ENCODE peak calls at places on chromosomes 4 and X, in four cellular contexts. Y is SK-N-SH, Q is WTC11, L is K562. A is an unnamed sample.

GRCh38 chrX:112874140-112874539 is 33.5 kb upstream of the AMOT start:
- DNase-seq in Y (no peak), Q (no peak), L (no peak), A (no peak)

GRCh38 chrX:66676413-66676812 is 37.5 kb upstream of the EDA2R start:
- DNase-seq in Y (no peak), Q (no peak), L (no peak), A (no peak)

GRCh38 chr4:104751468-104751867 is 256.8 kb upstream of the CXXC4 start:
- DNase-seq in Y (no peak), Q (no peak), L (no peak), A (no peak)

GRCh38 chr4:125483278-125483677 is 168.5 kb downstream of the FAT4 start:
- DNase-seq in Y (no peak), Q (no peak), L (no peak), A (no peak)

GRCh38 chr4:84639143-84639542 is 56.2 kb downstream of the CDS1 start:
- DNase-seq in Y (no peak), Q (no peak), L (no peak), A (no peak)

GRCh38 chr4:109574443-109574850 is 14.4 kb downstream of the MCUB start:
- DNase-seq in Y (no peak), Q (no peak), L (peak), A (no peak)

GRCh38 chr4:24394041-24394440 is 190.3 kb downstream of the DHX15 start:
- DNase-seq in Y (no peak), Q (no peak), L (no peak), A (no peak)

GRCh38 chr4:125317526-125317880 is 2.7 kb downstream of the FAT4 start:
- DNase-seq in Y (peak), Q (peak), L (no peak), A (no peak)

GRCh38 chr4:157804169-157804543 is 368.7 kb downstream of the GASK1B start:
- DNase-seq in Y (peak), Q (no peak), L (no peak), A (no peak)

GRCh38 chr4:47669946-47670345 is 167.9 kb downstream of the CORIN start:
- DNase-seq in Y (no peak), Q (no peak), L (no peak), A (no peak)

GRCh38 chr4:139736661-139737060 is 71.0 kb downstream of the MGST2 start:
- DNase-seq in Y (no peak), Q (no peak), L (no peak), A (no peak)

GRCh38 chrX:150446995-150447394 is 83.9 kb downstream of the MAMLD1 start:
- DNase-seq in Y (no peak), Q (no peak), L (no peak), A (no peak)

GRCh38 chrX:38575888-38576287 is 14.5 kb downstream of the TSPAN7 start:
- DNase-seq in Y (no peak), Q (no peak), L (no peak), A (no peak)

GRCh38 chr4:73682508-73682907 is 57.9 kb upstream of the CXCL8 start:
- DNase-seq in Y (no peak), Q (no peak), L (no peak), A (no peak)

GRCh38 chrX:49988128-49988527 is 65.7 kb downstream of the CLCN5 start:
- DNase-seq in Y (no peak), Q (no peak), L (no peak), A (no peak)

GRCh38 chrX:45614853-45615252 is 414.2 kb upstream of the DIPK2B start:
- DNase-seq in Y (no peak), Q (no peak), L (no peak), A (no peak)

GRCh38 chr4:48766393-48766792 is 13.7 kb downstream of the FRYL start:
- DNase-seq in Y (no peak), Q (no peak), L (no peak), A (no peak)

GRCh38 chr4:151304755-151305154 is 20.6 kb downstream of the SH3D19 start:
- DNase-seq in Y (no peak), Q (no peak), L (no peak), A (no peak)

GRCh38 chrX:130100180-130100579 is 10.1 kb downstream of the ELF4 start:
- DNase-seq in Y (no peak), Q (no peak), L (peak), A (no peak)

GRCh38 chrX:66638591-66639500 is at the start of gene EDA2R:
- DNase-seq in Y (peak), Q (peak), L (no peak), A (peak)

GRCh38 chr4:120052840-120053239 is 13.8 kb downstream of the MAD2L1 start:
- DNase-seq in Y (no peak), Q (no peak), L (no peak), A (no peak)

GRCh38 chrX:135477576-135477975 is 42.9 kb upstream of the INTS6L start:
- DNase-seq in Y (peak), Q (peak), L (peak), A (no peak)

GRCh38 chrX:51697397-51697796 is 12.9 kb upstream of the CENPVL1 start:
- DNase-seq in Y (no peak), Q (no peak), L (no peak), A (no peak)

GRCh38 chr4:63787326-63787725 is 621.9 kb downstream of the TECRL start:
- DNase-seq in Y (no peak), Q (no peak), L (no peak), A (no peak)

GRCh38 chr4:150297861-150298474 is 219.7 kb downstream of the DCLK2 start:
- DNase-seq in Y (peak), Q (peak), L (peak), A (peak)

GRCh38 chrX:3501833-3502535 is 155.5 kb upstream of the MXRA5 start:
- DNase-seq in Y (no peak), Q (no peak), L (no peak), A (no peak)

GRCh38 chr4:128858875-128859696 is 49.6 kb downstream of the JADE1 start:
- DNase-seq in Y (no peak), Q (no peak), L (no peak), A (no peak)

GRCh38 chr4:165326831-165327210 is 648 bp upstream of the MSMO1 start:
- DNase-seq in Y (peak), Q (peak), L (peak), A (no peak)

GRCh38 chrX:10901290-10901633 is 209.9 kb upstream of the HCCS start:
- DNase-seq in Y (no peak), Q (no peak), L (no peak), A (no peak)

GRCh38 chr4:2537011-2537830 is 774 bp downstream of the FAM193A start:
- DNase-seq in Y (peak), Q (peak), L (peak), A (no peak)

GRCh38 chr4:74047152-74047551 is 8.7 kb upstream of the CXCL3 start:
- DNase-seq in Y (no peak), Q (no peak), L (no peak), A (no peak)

GRCh38 chr4:152831416-152831815 is 51.7 kb downstream of the ARFIP1 start:
- DNase-seq in Y (no peak), Q (no peak), L (no peak), A (no peak)

GRCh38 chr4:23779839-23780238 is 110.0 kb downstream of the PPARGC1A start:
- DNase-seq in Y (peak), Q (no peak), L (no peak), A (no peak)

GRCh38 chr4:183175631-183176232 is 76.7 kb downstream of the WWC2 start:
- DNase-seq in Y (no peak), Q (no peak), L (no peak), A (no peak)

GRCh38 chr4:151004222-151004621 is 10.9 kb downstream of the LRBA start:
- DNase-seq in Y (no peak), Q (no peak), L (no peak), A (no peak)

GRCh38 chr4:54908744-54909143 is 216.7 kb downstream of the KDR start:
- DNase-seq in Y (no peak), Q (no peak), L (no peak), A (no peak)

GRCh38 chr4:6932475-6932874 is 22.8 kb downstream of the TBC1D14 start:
- DNase-seq in Y (no peak), Q (no peak), L (no peak), A (no peak)

GRCh38 chr4:41934813-41935651 is at the start of gene TMEM33:
- DNase-seq in Y (peak), Q (peak), L (peak), A (peak)

GRCh38 chrX:127947450-127947849 is 104.8 kb downstream of the ACTRT1 start:
- DNase-seq in Y (no peak), Q (no peak), L (no peak), A (no peak)

GRCh38 chr4:8235686-8236085 is 33.9 kb upstream of the HTRA3 start:
- DNase-seq in Y (no peak), Q (no peak), L (no peak), A (no peak)
- TF ChIP-seq USF1 in Y (no peak), Q (no peak), L (no peak), A (no peak)

DNA sequence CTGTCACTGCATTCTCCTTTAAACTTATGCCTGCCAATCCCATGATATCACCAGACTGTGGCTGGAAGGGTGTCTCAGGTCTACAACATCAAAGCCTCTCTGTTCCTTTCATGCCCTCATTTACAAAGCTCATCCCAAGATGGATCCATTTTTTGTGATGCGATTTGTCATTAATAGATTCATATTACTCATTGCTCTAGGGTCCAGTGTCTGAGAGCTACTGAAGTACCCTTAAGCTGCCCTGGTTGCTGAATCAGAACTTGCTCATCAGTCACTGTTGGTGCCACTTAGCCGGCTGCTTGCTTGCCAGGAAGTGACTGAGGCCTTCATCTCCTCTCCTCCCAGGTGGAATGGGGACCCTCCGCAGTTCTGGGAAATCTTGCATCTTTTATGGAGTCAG is 395.5 kb upstream of the BOD1L1 start:
- DNase-seq in Y (no peak), Q (no peak), L (no peak), A (no peak)
- TF ChIP-seq USF1 in Y (no peak), Q (no peak), L (no peak), A (no peak)

GRCh38 chr4:38160487-38161207 is 200.4 kb downstream of the PTTG2 start:
- DNase-seq in Y (no peak), Q (no peak), L (no peak), A (peak)
- TF ChIP-seq USF1 in Y (peak), Q (no peak), L (peak), A (peak)

DNA sequence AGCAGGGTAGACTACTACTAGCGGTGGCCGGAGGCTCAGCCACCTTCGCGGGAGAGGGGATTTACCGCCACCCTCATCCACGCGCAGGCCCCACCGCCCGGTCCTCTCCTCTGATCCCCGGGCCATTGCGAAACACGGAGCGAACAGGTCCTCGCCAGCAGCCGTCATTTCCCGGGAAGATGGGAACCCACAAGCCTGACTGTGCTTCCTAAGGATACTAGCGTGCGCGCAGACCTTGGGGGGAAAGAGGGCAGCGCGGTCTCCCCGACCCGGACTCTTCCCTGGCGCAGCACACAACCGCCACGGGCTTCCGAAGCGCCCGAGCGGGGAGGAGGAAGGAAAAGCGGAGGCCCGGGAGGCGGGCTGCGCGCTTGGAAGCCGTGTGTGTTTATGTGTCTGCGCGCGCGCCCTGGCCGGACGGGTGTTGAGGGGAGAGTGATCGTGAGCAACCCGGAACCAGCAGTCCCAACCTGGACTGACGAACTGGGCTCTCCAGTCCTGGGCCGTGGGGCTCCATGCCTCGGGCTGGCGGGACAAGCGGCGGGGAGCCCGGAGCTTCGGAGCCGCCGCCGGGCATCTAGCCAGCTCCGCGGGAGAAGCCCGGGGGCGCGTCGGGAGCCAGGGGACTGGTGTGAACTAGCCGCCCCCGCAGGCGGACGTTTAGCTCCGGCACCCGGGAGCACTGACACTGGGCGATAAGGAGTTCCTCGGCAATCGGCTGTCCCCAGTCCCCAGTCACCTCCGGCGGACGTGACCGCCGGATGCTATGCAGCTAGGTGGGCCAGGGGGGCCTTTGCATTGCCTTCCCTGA is 74.6 kb upstream of the BCOR start:
- DNase-seq in Y (no peak), Q (peak), L (peak), A (no peak)
- TF ChIP-seq USF1 in Y (no peak), Q (no peak), L (no peak), A (no peak)

GRCh38 chrX:114338870-114339269 is 245.0 kb upstream of the HTR2C start:
- DNase-seq in Y (no peak), Q (no peak), L (no peak), A (no peak)

GRCh38 chrX:114344756-114345155 is 239.1 kb upstream of the HTR2C start:
- DNase-seq in Y (peak), Q (no peak), L (peak), A (no peak)
- TF ChIP-seq USF1 in Y (no peak), Q (no peak), L (no peak), A (no peak)

GRCh38 chr4:168498259-168498658 is 1.4 kb downstream of the PALLD start:
- DNase-seq in Y (no peak), Q (no peak), L (no peak), A (no peak)

GRCh38 chr4:168499241-168499640 is 2.4 kb downstream of the PALLD start:
- DNase-seq in Y (no peak), Q (no peak), L (no peak), A (no peak)

GRCh38 chr4:168491563-168491962 is 5.3 kb upstream of the PALLD start:
- DNase-seq in Y (no peak), Q (no peak), L (no peak), A (no peak)

GRCh38 chr4:168501407-168501806 is 4.6 kb downstream of the PALLD start:
- DNase-seq in Y (no peak), Q (no peak), L (no peak), A (no peak)

DNA sequence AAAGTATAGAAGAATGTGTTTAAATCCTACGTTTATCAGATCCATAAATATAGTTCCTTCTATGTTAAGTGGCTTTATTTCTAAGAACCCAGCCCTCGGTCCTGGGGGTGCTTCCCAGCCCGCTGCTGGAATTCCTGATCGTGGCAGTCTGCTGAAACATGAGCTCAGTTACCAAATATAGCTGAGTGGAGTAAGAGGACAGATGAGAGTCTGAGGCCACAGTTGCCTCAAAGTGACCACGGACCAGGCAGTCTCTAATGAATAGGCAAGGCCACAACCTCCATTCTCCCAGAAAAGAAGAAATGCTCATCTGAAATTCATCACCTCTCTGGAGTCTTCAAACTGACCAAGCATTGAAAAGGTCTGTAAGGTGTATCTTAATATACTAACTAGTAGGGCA is at the start of gene PALLD:
- DNase-seq in Y (no peak), Q (no peak), L (no peak), A (no peak)
- TF ChIP-seq USF1 in Y (no peak), Q (no peak), L (no peak), A (no peak)